ENCODE peak calls at places on chromosome 17, in ten cellular contexts. A is CD8-positive, alpha-beta T cell; C is prostate gland; I is choroid plexus epithelial cell; Z is neuronal stem cell; R is heart right ventricle; H is CD4-positive, alpha-beta memory T cell; U is GM23248; J is AG04450; E is adrenal gland. V is an unnamed sample.

GRCh38 chr17:66963521-66964082 is 905 bp upstream of the CACNG4 start:
- DNase-seq in A (no peak), C (no peak), I (no peak), Z (no peak), R (no peak), H (no peak), U (no peak), J (no peak), E (no peak), V (no peak)

GRCh38 chr17:49486012-49486641 is 9.0 kb upstream of the NGFR start:
- DNase-seq in A (no peak), C (no peak), I (no peak), Z (peak), R (no peak), H (no peak), U (no peak), J (no peak), E (no peak), V (no peak)

GRCh38 chr17:1709971-1710806 is at the start of gene TLCD2:
- DNase-seq in A (no peak), C (peak), I (peak), Z (no peak), R (peak), H (no peak), U (peak), J (no peak), E (peak), V (peak)

GRCh38 chr17:44362964-44363612 is 565 bp downstream of the FAM171A2 start:
- DNase-seq in A (no peak), C (no peak), I (no peak), Z (no peak), R (no peak), H (no peak), U (peak), J (no peak), E (no peak), V (no peak)

GRCh38 chr17:82949361-82949760 is 109.5 kb upstream of the ZNF750 start:
- DNase-seq in A (no peak), C (no peak), I (no peak), Z (no peak), R (no peak), H (no peak), U (no peak), J (no peak), E (no peak), V (no peak)

GRCh38 chr17:41959336-41960095 is 7.1 kb upstream of the CNP start:
- DNase-seq in A (no peak), C (no peak), I (peak), Z (peak), R (no peak), H (no peak), U (peak), J (peak), E (no peak), V (peak)

GRCh38 chr17:27282054-27282501 is 11.8 kb upstream of the WSB1 start:
- DNase-seq in A (no peak), C (no peak), I (peak), Z (no peak), R (no peak), H (no peak), U (peak), J (no peak), E (no peak), V (no peak)

GRCh38 chr17:18362509-18363020 is 785 bp downstream of the SHMT1 start:
- DNase-seq in A (no peak), C (peak), I (peak), Z (peak), R (peak), H (peak), U (peak), J (no peak), E (peak), V (peak)

GRCh38 chr17:19457830-19458271 is 46.8 kb downstream of the RNF112 start:
- DNase-seq in A (no peak), C (no peak), I (no peak), Z (no peak), R (no peak), H (no peak), U (no peak), J (no peak), E (no peak), V (no peak)

GRCh38 chr17:75610103-75610984 is 22.7 kb downstream of the MYO15B start:
- DNase-seq in A (no peak), C (no peak), I (no peak), Z (no peak), R (no peak), H (no peak), U (peak), J (no peak), E (no peak), V (peak)

GRCh38 chr17:14373587-14374259 is 72.8 kb downstream of the HS3ST3B1 start:
- DNase-seq in A (no peak), C (no peak), I (peak), Z (no peak), R (no peak), H (no peak), U (peak), J (no peak), E (no peak), V (no peak)

GRCh38 chr17:66755101-66755943 is 79.6 kb upstream of the CACNG5 start:
- DNase-seq in A (no peak), C (no peak), I (no peak), Z (no peak), R (no peak), H (no peak), U (no peak), J (no peak), E (no peak), V (no peak)

GRCh38 chr17:3771140-3771539 is 29.8 kb downstream of the ITGAE start:
- DNase-seq in A (no peak), C (no peak), I (no peak), Z (no peak), R (no peak), H (no peak), U (no peak), J (no peak), E (no peak), V (no peak)

GRCh38 chr17:75088902-75089417 is 1.2 kb downstream of the SLC16A5 start:
- DNase-seq in A (no peak), C (no peak), I (peak), Z (no peak), R (peak), H (no peak), U (peak), J (no peak), E (no peak), V (peak)

GRCh38 chr17:6471531-6472465 is 27.5 kb downstream of the PIMREG start:
- DNase-seq in A (no peak), C (no peak), I (peak), Z (peak), R (no peak), H (no peak), U (peak), J (peak), E (no peak), V (peak)

GRCh38 chr17:71740866-71741265 is 380.0 kb upstream of the SOX9 start:
- DNase-seq in A (no peak), C (no peak), I (no peak), Z (no peak), R (no peak), H (no peak), U (no peak), J (no peak), E (no peak), V (no peak)

GRCh38 chr17:5042152-5043022 is 7.2 kb upstream of the SLC52A1 start:
- DNase-seq in A (no peak), C (no peak), I (no peak), Z (no peak), R (no peak), H (peak), U (no peak), J (no peak), E (no peak), V (no peak)

DNA sequence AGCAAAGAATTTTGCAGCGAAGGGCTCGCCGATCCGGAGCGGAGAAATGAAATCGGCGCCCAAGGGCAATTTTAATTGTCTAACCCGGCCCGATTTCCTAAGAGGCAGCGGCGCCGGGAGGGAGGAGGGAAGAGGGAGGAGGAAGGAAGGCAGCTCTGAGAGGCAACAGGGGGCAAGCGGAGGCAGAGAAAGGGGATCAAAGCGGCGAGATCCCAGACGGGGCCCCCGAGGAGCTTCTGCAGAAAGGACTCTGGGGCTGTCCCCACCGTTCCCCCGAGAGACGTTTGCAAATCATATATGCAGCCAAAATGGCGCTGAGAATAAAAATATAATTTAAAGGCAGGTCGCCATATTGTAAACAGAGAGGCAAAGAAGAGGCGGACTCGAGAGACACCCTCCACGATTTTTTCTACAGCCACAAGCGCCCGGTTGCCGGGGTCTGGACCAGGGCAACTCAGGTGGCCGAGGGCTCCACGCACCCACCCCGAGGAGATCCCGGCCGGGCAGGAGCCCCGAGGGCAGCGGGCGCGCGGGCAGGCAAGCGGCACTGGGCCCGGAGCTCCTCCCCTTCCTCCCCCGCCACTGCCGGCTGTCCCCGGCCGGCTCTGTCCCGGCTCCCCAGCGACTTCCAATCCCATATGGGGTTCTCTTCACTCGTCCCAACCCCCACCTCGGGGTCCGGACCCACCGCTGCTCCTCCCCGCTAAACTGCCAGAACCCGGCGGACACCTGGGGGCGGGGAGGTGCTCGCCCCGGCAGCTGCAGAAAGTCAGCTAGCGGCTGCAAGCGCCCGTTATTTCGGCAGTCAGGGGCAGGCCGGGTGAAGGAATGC is 1.9 kb downstream of the PHF12 start:
- DNase-seq in A (peak), C (peak), I (peak), Z (peak), R (peak), H (peak), U (peak), J (no peak), E (peak), V (peak)
- H3K4me3 ChIP-seq in A (peak), C (peak), I (peak), Z (peak), R (peak), H (peak), U (peak), J (peak), E (peak), V (peak)

GRCh38 chr17:79917902-79918484 is 78.8 kb upstream of the CBX4 start:
- DNase-seq in A (no peak), C (no peak), I (no peak), Z (no peak), R (no peak), H (no peak), U (no peak), J (no peak), E (no peak), V (peak)
- H3K4me3 ChIP-seq in A (no peak), C (no peak), I (no peak), Z (peak), R (no peak), H (no peak), U (no peak), J (no peak), E (no peak), V (no peak)

DNA sequence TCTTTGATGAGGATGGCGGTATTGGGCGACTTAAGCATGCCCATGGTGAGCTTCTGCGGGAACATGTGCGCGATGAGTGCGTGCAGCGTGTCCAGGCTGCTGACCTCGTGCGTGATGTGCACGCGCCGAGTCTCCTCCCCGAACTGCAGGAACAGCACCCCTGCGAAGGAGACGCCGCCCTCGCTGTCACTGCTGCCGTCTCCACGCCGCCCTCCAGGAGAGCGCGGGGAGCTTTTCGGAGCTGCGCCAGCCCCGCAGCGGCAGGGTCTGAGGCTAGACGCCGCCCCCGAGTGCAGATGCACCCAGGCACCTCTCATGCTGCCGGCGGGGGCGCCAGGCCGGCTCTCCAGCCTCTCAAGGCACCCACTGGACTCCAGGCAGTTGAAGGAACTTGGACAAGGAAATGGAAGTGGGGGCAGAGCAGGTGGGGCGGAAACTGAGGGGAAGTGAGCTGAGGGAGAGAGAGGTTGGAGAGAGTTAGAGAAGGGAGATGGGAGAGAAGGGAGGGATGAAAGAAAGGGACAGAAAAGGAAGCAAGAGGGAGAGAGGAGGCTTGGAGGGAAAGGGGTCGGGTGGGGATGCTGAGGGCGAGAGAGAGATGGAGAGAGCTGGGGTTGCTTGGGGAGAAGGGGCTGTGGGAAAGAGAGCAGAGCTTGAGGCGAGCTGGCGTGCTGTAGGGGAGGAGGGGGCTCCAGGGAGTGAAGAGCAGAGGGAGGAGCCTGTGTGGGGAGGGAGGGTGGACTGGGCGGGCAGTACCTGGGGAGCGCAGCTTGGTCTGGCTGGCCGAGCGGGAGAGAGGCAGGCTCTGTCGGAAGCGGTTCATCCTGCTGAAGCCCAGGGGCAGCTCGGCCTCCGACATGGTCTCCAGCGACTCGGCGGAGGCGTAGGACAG is 42.1 kb downstream of the SRCIN1 start:
- DNase-seq in A (no peak), C (no peak), I (no peak), Z (no peak), R (no peak), H (no peak), U (no peak), J (no peak), E (no peak), V (no peak)
- H3K4me3 ChIP-seq in A (no peak), C (no peak), I (no peak), Z (peak), R (no peak), H (no peak), U (no peak), J (no peak), E (no peak), V (no peak)

GRCh38 chr17:58084317-58084981 is 1.2 kb downstream of the DYNLL2 start:
- DNase-seq in A (peak), C (peak), I (peak), Z (no peak), R (peak), H (peak), U (peak), J (no peak), E (peak), V (peak)

GRCh38 chr17:58082870-58083490 is at the start of gene DYNLL2:
- DNase-seq in A (peak), C (peak), I (peak), Z (peak), R (peak), H (peak), U (peak), J (peak), E (peak), V (peak)

GRCh38 chr17:58083491-58084316 is 485 bp downstream of the DYNLL2 start:
- DNase-seq in A (peak), C (peak), I (peak), Z (no peak), R (peak), H (peak), U (peak), J (no peak), E (peak), V (peak)

GRCh38 chr17:58086953-58087352 is 3.7 kb downstream of the DYNLL2 start:
- DNase-seq in A (no peak), C (no peak), I (no peak), Z (no peak), R (no peak), H (no peak), U (no peak), J (no peak), E (no peak), V (no peak)

GRCh38 chr17:58085039-58085715 is 2.0 kb downstream of the DYNLL2 start:
- DNase-seq in A (no peak), C (no peak), I (no peak), Z (no peak), R (no peak), H (no peak), U (peak), J (no peak), E (no peak), V (no peak)
- H3K4me3 ChIP-seq in A (peak), C (peak), I (peak), Z (peak), R (peak), H (peak), U (peak), J (peak), E (no peak), V (peak)

DNA sequence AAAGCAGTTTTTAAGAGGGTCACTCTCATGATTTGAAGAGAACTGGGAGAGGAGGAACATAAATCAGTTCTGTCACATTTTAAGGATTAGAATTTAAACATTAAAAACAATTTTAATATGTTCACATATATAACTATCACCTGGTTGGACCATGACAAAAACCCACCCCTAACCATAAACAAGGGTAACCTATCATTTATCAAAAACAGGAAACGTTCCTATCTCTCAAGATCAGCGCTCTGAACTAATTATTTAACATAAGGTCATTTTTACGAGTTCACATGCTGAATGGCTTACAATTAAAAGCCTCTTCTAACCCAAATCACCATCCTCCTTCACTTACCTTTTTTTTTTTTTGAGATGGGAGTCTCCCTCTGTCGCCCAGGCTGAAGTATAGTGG is 45.0 kb downstream of the KANSL1 start:
- DNase-seq in A (no peak), C (no peak), I (no peak), Z (no peak), R (no peak), H (no peak), U (no peak), J (no peak), E (no peak), V (no peak)
- H3K4me3 ChIP-seq in A (no peak), C (no peak), I (no peak), Z (no peak), R (no peak), H (no peak), U (no peak), J (no peak), E (no peak), V (no peak)

GRCh38 chr17:61542027-61542426 is 49.0 kb downstream of the NACA2 start:
- DNase-seq in A (no peak), C (no peak), I (no peak), Z (no peak), R (no peak), H (no peak), U (no peak), J (no peak), E (no peak), V (no peak)
- H3K4me3 ChIP-seq in A (no peak), C (no peak), I (no peak), Z (no peak), R (no peak), H (no peak), U (no peak), J (no peak), E (no peak), V (no peak)